ENCODE peak calls at places on chromosomes 3 and 15, in six cellular contexts. W is astrocyte of the spinal cord, A is NCI-H510A treated with DMSO at 0.1 percent for 48 hours, Q is fibroblast of the aortic adventitia, X is LoVo, F is H9. M is an unnamed sample.

GRCh38 chr15:95025924-95026728 is 794.8 kb downstream of the MCTP2 start:
- DNase-seq in W (peak), A (no peak), Q (peak), X (peak), F (peak), M (peak)

GRCh38 chr3:31066999-31067398 is 172.5 kb upstream of the GADL1 start:
- DNase-seq in W (peak), A (no peak), Q (peak), X (no peak), F (no peak), M (peak)

GRCh38 chr3:63937661-63938651 is 25.8 kb upstream of the SCAANT1 start:
- DNase-seq in W (no peak), A (peak), Q (no peak), X (peak), F (no peak), M (no peak)

GRCh38 chr15:33994005-33994615 is 25.8 kb downstream of the CHRM5 start:
- DNase-seq in W (peak), A (peak), Q (peak), X (no peak), F (peak), M (no peak)

GRCh38 chr3:56347219-56347871 is 120.9 kb downstream of the ERC2 start:
- DNase-seq in W (no peak), A (no peak), Q (no peak), X (no peak), F (peak), M (no peak)

GRCh38 chr3:125479091-125479490 is 40.9 kb downstream of the SNX4 start:
- DNase-seq in W (no peak), A (no peak), Q (no peak), X (no peak), F (no peak), M (no peak)

GRCh38 chr3:184786271-184787010 is 25.5 kb upstream of the VPS8 start:
- DNase-seq in W (peak), A (no peak), Q (peak), X (no peak), F (no peak), M (no peak)

GRCh38 chr3:126212629-126213375 is 32.4 kb upstream of the ALDH1L1 start:
- DNase-seq in W (peak), A (peak), Q (peak), X (no peak), F (peak), M (no peak)

GRCh38 chr3:185677146-185677829 is 91.2 kb downstream of the SENP2 start:
- DNase-seq in W (peak), A (peak), Q (peak), X (peak), F (no peak), M (peak)

GRCh38 chr3:58161435-58162398 is 49.1 kb downstream of the DNASE1L3 start:
- DNase-seq in W (peak), A (peak), Q (peak), X (peak), F (no peak), M (peak)

GRCh38 chr3:37991109-37991508 is 523 bp downstream of the VILL start:
- DNase-seq in W (no peak), A (no peak), Q (no peak), X (no peak), F (no peak), M (no peak)

GRCh38 chr3:123421353-123422174 is 27.3 kb downstream of the ADCY5 start:
- DNase-seq in W (no peak), A (peak), Q (no peak), X (no peak), F (no peak), M (peak)

GRCh38 chr15:60237411-60237810 is 160.4 kb downstream of the ANXA2 start:
- DNase-seq in W (peak), A (no peak), Q (no peak), X (no peak), F (no peak), M (no peak)

GRCh38 chr3:70531063-70531657 is 218.7 kb upstream of the MDFIC2 start:
- DNase-seq in W (peak), A (peak), Q (peak), X (no peak), F (no peak), M (peak)

GRCh38 chr3:195692781-195693427 is 27.9 kb upstream of the MUC20 start:
- DNase-seq in W (no peak), A (no peak), Q (no peak), X (no peak), F (peak), M (no peak)

GRCh38 chr15:53808058-53808703 is 48.7 kb upstream of the WDR72 start:
- DNase-seq in W (peak), A (peak), Q (peak), X (peak), F (no peak), M (no peak)

GRCh38 chr3:132161608-132162007 is 126.8 kb upstream of the CPNE4 start:
- DNase-seq in W (no peak), A (no peak), Q (no peak), X (no peak), F (peak), M (no peak)

GRCh38 chr3:180430896-180431295 is 171.1 kb upstream of the TTC14 start:
- DNase-seq in W (no peak), A (no peak), Q (no peak), X (no peak), F (no peak), M (no peak)

GRCh38 chr3:150146891-150147761 is 176.4 kb upstream of the PFN2 start:
- DNase-seq in W (peak), A (peak), Q (peak), X (no peak), F (no peak), M (no peak)

GRCh38 chr3:105365536-105366301 is 990 bp upstream of the ALCAM start:
- DNase-seq in W (peak), A (peak), Q (peak), X (no peak), F (peak), M (peak)

GRCh38 chr3:149579838-149580542 is 77.8 kb downstream of the WWTR1 start:
- DNase-seq in W (peak), A (no peak), Q (peak), X (no peak), F (no peak), M (peak)

GRCh38 chr15:96331942-96332853 is 1.7 kb downstream of the NR2F2 start:
- DNase-seq in W (peak), A (peak), Q (peak), X (peak), F (peak), M (peak)

GRCh38 chr15:40310001-40310959 is 2.5 kb upstream of the PLCB2 start:
- DNase-seq in W (no peak), A (peak), Q (peak), X (peak), F (peak), M (peak)

GRCh38 chr3:73716418-73716817 is 91.7 kb upstream of the PDZRN3 start:
- DNase-seq in W (peak), A (no peak), Q (peak), X (no peak), F (no peak), M (peak)

GRCh38 chr3:138186803-138187295 is 252 bp upstream of the ARMC8 start:
- DNase-seq in W (no peak), A (peak), Q (no peak), X (peak), F (peak), M (no peak)

GRCh38 chr15:99720533-99720932 is 12.7 kb downstream of the LYSMD4 start:
- DNase-seq in W (no peak), A (no peak), Q (no peak), X (no peak), F (no peak), M (no peak)

GRCh38 chr3:10223676-10224639 is 24.3 kb upstream of the TATDN2 start:
- DNase-seq in W (no peak), A (no peak), Q (no peak), X (no peak), F (no peak), M (no peak)

GRCh38 chr3:128343287-128344045 is 123.2 kb downstream of the DNAJB8 start:
- DNase-seq in W (peak), A (peak), Q (peak), X (peak), F (peak), M (peak)

GRCh38 chr3:148604270-148605085 is 93.2 kb upstream of the AGTR1 start:
- DNase-seq in W (peak), A (no peak), Q (peak), X (peak), F (no peak), M (peak)

GRCh38 chr3:101038880-101039279 is 45.7 kb upstream of the ABI3BP start:
- DNase-seq in W (no peak), A (no peak), Q (peak), X (no peak), F (no peak), M (no peak)

GRCh38 chr15:53586815-53587214 is 172.6 kb downstream of the WDR72 start:
- DNase-seq in W (peak), A (no peak), Q (no peak), X (no peak), F (peak), M (peak)

GRCh38 chr15:94247789-94248638 is 16.7 kb downstream of the MCTP2 start:
- DNase-seq in W (no peak), A (no peak), Q (no peak), X (peak), F (no peak), M (no peak)

GRCh38 chr3:59605318-59605717 is 555.5 kb upstream of the CFAP20DC start:
- DNase-seq in W (no peak), A (peak), Q (no peak), X (no peak), F (no peak), M (no peak)

GRCh38 chr3:37833790-37834189 is 27.9 kb upstream of the CTDSPL start:
- DNase-seq in W (no peak), A (no peak), Q (no peak), X (no peak), F (no peak), M (no peak)

GRCh38 chr3:61299343-61299742 is 48.1 kb upstream of the FHIT start:
- DNase-seq in W (no peak), A (no peak), Q (no peak), X (no peak), F (no peak), M (peak)

GRCh38 chr3:71022552-71023335 is 560.8 kb downstream of the FOXP1 start:
- DNase-seq in W (peak), A (no peak), Q (peak), X (no peak), F (peak), M (no peak)

GRCh38 chr3:156600834-156601233 is 45.9 kb upstream of the SSR3 start:
- DNase-seq in W (no peak), A (no peak), Q (no peak), X (no peak), F (no peak), M (no peak)

GRCh38 chr3:50028336-50028735 is 60.4 kb upstream of the RBM5 start:
- DNase-seq in W (peak), A (no peak), Q (peak), X (no peak), F (no peak), M (peak)

GRCh38 chr15:85589873-85590272 is 204.9 kb downstream of the KLHL25 start:
- DNase-seq in W (peak), A (no peak), Q (peak), X (peak), F (no peak), M (peak)

GRCh38 chr15:92448370-92448769 is 54.7 kb downstream of the ST8SIA2 start:
- DNase-seq in W (no peak), A (no peak), Q (no peak), X (no peak), F (no peak), M (no peak)

M was measured in Caki2.